ENCODE peak calls at places on chromosome X, in six cellular contexts. One of them, this sample, is unnamed.

GRCh38 chrX:26262121-26262523 is 46.2 kb downstream of the MAGEB5 start:
- DNase-seq in SK-N-SH: no peak
- DNase-seq in NCI-H2029: no peak
- DNase-seq in NCI-H774: no peak
- DNase-seq in H54: no peak
- DNase-seq in psoas muscle: no peak
- DNase-seq in this sample: no peak

GRCh38 chrX:27915617-27916016 is 65.6 kb downstream of the DCAF8L1 start:
- DNase-seq in H54: no peak
- DNase-seq in NCI-H774: no peak
- DNase-seq in SK-N-SH: no peak
- DNase-seq in psoas muscle: no peak
- DNase-seq in NCI-H2029: no peak
- DNase-seq in this sample: no peak

GRCh38 chrX:154123241-154124219 is 20.5 kb upstream of the OPN1LW start:
- DNase-seq in NCI-H774: no peak
- DNase-seq in psoas muscle: no peak
- DNase-seq in SK-N-SH: peak
- DNase-seq in NCI-H2029: no peak
- DNase-seq in H54: peak
- DNase-seq in this sample: peak

GRCh38 chrX:24925430-24925829 is 90.3 kb downstream of the ARX start:
- DNase-seq in SK-N-SH: no peak
- DNase-seq in psoas muscle: no peak
- DNase-seq in H54: no peak
- DNase-seq in NCI-H774: no peak
- DNase-seq in NCI-H2029: no peak
- DNase-seq in this sample: no peak

GRCh38 chrX:73964607-73965006 is 339.4 kb upstream of the ZCCHC13 start:
- DNase-seq in psoas muscle: no peak
- DNase-seq in NCI-H774: no peak
- DNase-seq in SK-N-SH: no peak
- DNase-seq in NCI-H2029: no peak
- DNase-seq in H54: no peak
- DNase-seq in this sample: no peak

GRCh38 chrX:67781132-67781531 is 237.3 kb downstream of the AR start:
- DNase-seq in H54: no peak
- DNase-seq in NCI-H2029: no peak
- DNase-seq in NCI-H774: no peak
- DNase-seq in SK-N-SH: no peak
- DNase-seq in psoas muscle: peak
- DNase-seq in this sample: no peak

GRCh38 chrX:123121241-123121640 is 62.8 kb upstream of the GRIA3 start:
- DNase-seq in H54: no peak
- DNase-seq in NCI-H2029: no peak
- DNase-seq in SK-N-SH: no peak
- DNase-seq in NCI-H774: no peak
- DNase-seq in psoas muscle: no peak
- DNase-seq in this sample: no peak

GRCh38 chrX:134543201-134543797 is 83.3 kb downstream of the HPRT1 start:
- DNase-seq in NCI-H774: no peak
- DNase-seq in H54: no peak
- DNase-seq in NCI-H2029: no peak
- DNase-seq in SK-N-SH: no peak
- DNase-seq in psoas muscle: no peak
- DNase-seq in this sample: no peak

GRCh38 chrX:20001615-20002014 is 10.8 kb upstream of the BCLAF3 start:
- DNase-seq in psoas muscle: no peak
- DNase-seq in SK-N-SH: no peak
- DNase-seq in H54: no peak
- DNase-seq in NCI-H774: no peak
- DNase-seq in NCI-H2029: no peak
- DNase-seq in this sample: no peak

GRCh38 chrX:72003811-72004750 is 93.4 kb downstream of the NHSL2 start:
- DNase-seq in psoas muscle: peak
- DNase-seq in NCI-H774: no peak
- DNase-seq in NCI-H2029: no peak
- DNase-seq in SK-N-SH: peak
- DNase-seq in H54: no peak
- DNase-seq in this sample: no peak